ENCODE peak calls at places on chromosomes 4 and X, in ten cellular contexts. One of them, this sample, is unnamed.
A peak's percentile ranks its signal among the peaks of the same experiment; 100 is the strongest.

GRCh38 chrX:10579753-10580060 is 40.7 kb downstream of the MID1 start:
- DNase-seq in HFFc6: no peak
- DNase-seq in endodermal cell: no peak
- DNase-seq in lower lobe of right lung: no peak
- DNase-seq in psoas muscle: no peak
- DNase-seq in pancreas: no peak
- DNase-seq in endothelial cell: no peak
- DNase-seq in thoracic aorta: no peak
- DNase-seq in upper lobe of right lung: no peak
- DNase-seq in CD8-positive, alpha-beta T cell: no peak
- DNase-seq in this sample: no peak

GRCh38 chr4:49000806-49001205 is 14.7 kb downstream of the CWH43 start:
- DNase-seq in HFFc6: no peak
- DNase-seq in endodermal cell: no peak
- DNase-seq in lower lobe of right lung: no peak
- DNase-seq in psoas muscle: no peak
- DNase-seq in pancreas: no peak
- DNase-seq in endothelial cell: no peak
- DNase-seq in thoracic aorta: no peak
- DNase-seq in upper lobe of right lung: no peak
- DNase-seq in CD8-positive, alpha-beta T cell: no peak
- DNase-seq in this sample: no peak

GRCh38 chr4:8280158-8280875 is 10.8 kb downstream of the HTRA3 start:
- DNase-seq in HFFc6: no peak
- DNase-seq in endodermal cell: no peak
- DNase-seq in lower lobe of right lung: no peak
- DNase-seq in psoas muscle: peak; percentile 12
- DNase-seq in pancreas: no peak
- DNase-seq in endothelial cell: no peak
- DNase-seq in thoracic aorta: no peak
- DNase-seq in upper lobe of right lung: no peak
- DNase-seq in CD8-positive, alpha-beta T cell: no peak
- DNase-seq in this sample: no peak

GRCh38 chrX:134948333-134949241 is 42.2 kb upstream of the SMIM10 start:
- DNase-seq in HFFc6: peak; percentile 68
- DNase-seq in endodermal cell: no peak
- DNase-seq in lower lobe of right lung: no peak
- DNase-seq in psoas muscle: no peak
- DNase-seq in pancreas: no peak
- DNase-seq in endothelial cell: no peak
- DNase-seq in thoracic aorta: no peak
- DNase-seq in upper lobe of right lung: no peak
- DNase-seq in CD8-positive, alpha-beta T cell: no peak
- DNase-seq in this sample: no peak

GRCh38 chr4:74311696-74312313 is 3.5 kb downstream of the EPGN start:
- DNase-seq in HFFc6: peak; percentile 62
- DNase-seq in endodermal cell: no peak
- DNase-seq in lower lobe of right lung: no peak
- DNase-seq in psoas muscle: no peak
- DNase-seq in pancreas: no peak
- DNase-seq in endothelial cell: peak; percentile 38
- DNase-seq in thoracic aorta: no peak
- DNase-seq in upper lobe of right lung: no peak
- DNase-seq in CD8-positive, alpha-beta T cell: no peak
- DNase-seq in this sample: peak; percentile 12

GRCh38 chr4:101200561-101200960 is 146.8 kb downstream of the PPP3CA start:
- DNase-seq in HFFc6: peak; percentile 94
- DNase-seq in endodermal cell: no peak
- DNase-seq in lower lobe of right lung: no peak
- DNase-seq in psoas muscle: no peak
- DNase-seq in pancreas: no peak
- DNase-seq in endothelial cell: no peak
- DNase-seq in thoracic aorta: no peak
- DNase-seq in upper lobe of right lung: no peak
- DNase-seq in CD8-positive, alpha-beta T cell: no peak
- DNase-seq in this sample: no peak

GRCh38 chr4:130689182-130689581 is 1593.2 kb downstream of the C4orf33 start:
- DNase-seq in HFFc6: peak; percentile 45
- DNase-seq in endodermal cell: no peak
- DNase-seq in lower lobe of right lung: no peak
- DNase-seq in psoas muscle: no peak
- DNase-seq in pancreas: no peak
- DNase-seq in endothelial cell: no peak
- DNase-seq in thoracic aorta: no peak
- DNase-seq in upper lobe of right lung: no peak
- DNase-seq in CD8-positive, alpha-beta T cell: no peak
- DNase-seq in this sample: no peak

GRCh38 chrX:27463187-27463586 is at the start of gene PPP4R3C:
- DNase-seq in HFFc6: no peak
- DNase-seq in endodermal cell: no peak
- DNase-seq in lower lobe of right lung: no peak
- DNase-seq in psoas muscle: no peak
- DNase-seq in pancreas: no peak
- DNase-seq in endothelial cell: no peak
- DNase-seq in thoracic aorta: no peak
- DNase-seq in upper lobe of right lung: no peak
- DNase-seq in CD8-positive, alpha-beta T cell: no peak
- DNase-seq in this sample: no peak

GRCh38 chr4:145417348-145418130 is 64.1 kb upstream of the SMAD1 start:
- DNase-seq in HFFc6: no peak
- DNase-seq in endodermal cell: no peak
- DNase-seq in lower lobe of right lung: no peak
- DNase-seq in psoas muscle: no peak
- DNase-seq in pancreas: no peak
- DNase-seq in endothelial cell: no peak
- DNase-seq in thoracic aorta: no peak
- DNase-seq in upper lobe of right lung: no peak
- DNase-seq in CD8-positive, alpha-beta T cell: no peak
- DNase-seq in this sample: no peak

GRCh38 chr4:120443111-120443510 is 376.5 kb upstream of the MAD2L1 start:
- DNase-seq in HFFc6: no peak
- DNase-seq in endodermal cell: no peak
- DNase-seq in lower lobe of right lung: no peak
- DNase-seq in psoas muscle: no peak
- DNase-seq in pancreas: no peak
- DNase-seq in endothelial cell: no peak
- DNase-seq in thoracic aorta: no peak
- DNase-seq in upper lobe of right lung: no peak
- DNase-seq in CD8-positive, alpha-beta T cell: no peak
- DNase-seq in this sample: no peak

GRCh38 chr4:107561481-107561880 is 158.6 kb downstream of the PAPSS1 start:
- DNase-seq in HFFc6: no peak
- DNase-seq in endodermal cell: no peak
- DNase-seq in lower lobe of right lung: no peak
- DNase-seq in psoas muscle: no peak
- DNase-seq in pancreas: no peak
- DNase-seq in endothelial cell: no peak
- DNase-seq in thoracic aorta: no peak
- DNase-seq in upper lobe of right lung: no peak
- DNase-seq in CD8-positive, alpha-beta T cell: no peak
- DNase-seq in this sample: no peak

GRCh38 chrX:1535241-1536041 is 1.5 kb downstream of the P2RY8 start:
- DNase-seq in HFFc6: no peak
- DNase-seq in endodermal cell: no peak
- DNase-seq in lower lobe of right lung: no peak
- DNase-seq in psoas muscle: no peak
- DNase-seq in pancreas: no peak
- DNase-seq in endothelial cell: no peak
- DNase-seq in thoracic aorta: no peak
- DNase-seq in upper lobe of right lung: peak; percentile 55
- DNase-seq in CD8-positive, alpha-beta T cell: peak; percentile 64
- DNase-seq in this sample: no peak

GRCh38 chrX:68708503-68709290 is 61.2 kb downstream of the STARD8 start:
- DNase-seq in HFFc6: no peak
- DNase-seq in endodermal cell: peak; percentile 83
- DNase-seq in lower lobe of right lung: no peak
- DNase-seq in psoas muscle: no peak
- DNase-seq in pancreas: no peak
- DNase-seq in endothelial cell: no peak
- DNase-seq in thoracic aorta: no peak
- DNase-seq in upper lobe of right lung: no peak
- DNase-seq in CD8-positive, alpha-beta T cell: no peak
- DNase-seq in this sample: no peak

GRCh38 chr4:133000012-133000411 is 149.1 kb upstream of the PCDH10 start:
- DNase-seq in HFFc6: no peak
- DNase-seq in endodermal cell: no peak
- DNase-seq in lower lobe of right lung: no peak
- DNase-seq in psoas muscle: no peak
- DNase-seq in pancreas: no peak
- DNase-seq in endothelial cell: no peak
- DNase-seq in thoracic aorta: no peak
- DNase-seq in upper lobe of right lung: no peak
- DNase-seq in CD8-positive, alpha-beta T cell: no peak
- DNase-seq in this sample: no peak

GRCh38 chrX:97846718-97847237 is 963.1 kb downstream of the RPA4 start:
- DNase-seq in HFFc6: no peak
- DNase-seq in endodermal cell: no peak
- DNase-seq in lower lobe of right lung: no peak
- DNase-seq in psoas muscle: no peak
- DNase-seq in pancreas: no peak
- DNase-seq in endothelial cell: no peak
- DNase-seq in thoracic aorta: no peak
- DNase-seq in upper lobe of right lung: no peak
- DNase-seq in CD8-positive, alpha-beta T cell: no peak
- DNase-seq in this sample: no peak
- TF ChIP-seq CTCF in HFFc6: no peak
- TF ChIP-seq CTCF in endodermal cell: no peak
- TF ChIP-seq CTCF in lower lobe of right lung: no peak
- TF ChIP-seq CTCF in psoas muscle: no peak
- TF ChIP-seq CTCF in pancreas: no peak
- TF ChIP-seq CTCF in endothelial cell: no peak
- TF ChIP-seq CTCF in thoracic aorta: no peak
- TF ChIP-seq CTCF in upper lobe of right lung: no peak
- TF ChIP-seq CTCF in CD8-positive, alpha-beta T cell: no peak
- TF ChIP-seq CTCF in this sample: no peak

GRCh38 chr4:184907216-184907615 is 81.4 kb upstream of the ACSL1 start:
- DNase-seq in HFFc6: no peak
- DNase-seq in endodermal cell: no peak
- DNase-seq in lower lobe of right lung: no peak
- DNase-seq in psoas muscle: no peak
- DNase-seq in pancreas: no peak
- DNase-seq in endothelial cell: no peak
- DNase-seq in thoracic aorta: no peak
- DNase-seq in upper lobe of right lung: no peak
- DNase-seq in CD8-positive, alpha-beta T cell: no peak
- DNase-seq in this sample: no peak
- TF ChIP-seq CTCF in HFFc6: no peak
- TF ChIP-seq CTCF in endodermal cell: no peak
- TF ChIP-seq CTCF in lower lobe of right lung: no peak
- TF ChIP-seq CTCF in psoas muscle: no peak
- TF ChIP-seq CTCF in pancreas: no peak
- TF ChIP-seq CTCF in endothelial cell: no peak
- TF ChIP-seq CTCF in thoracic aorta: no peak
- TF ChIP-seq CTCF in upper lobe of right lung: no peak
- TF ChIP-seq CTCF in CD8-positive, alpha-beta T cell: no peak
- TF ChIP-seq CTCF in this sample: no peak

GRCh38 chrX:116204947-116205346 is 34.4 kb downstream of the AGTR2 start:
- DNase-seq in HFFc6: no peak
- DNase-seq in endodermal cell: no peak
- DNase-seq in lower lobe of right lung: no peak
- DNase-seq in psoas muscle: no peak
- DNase-seq in pancreas: no peak
- DNase-seq in endothelial cell: peak; percentile 2
- DNase-seq in thoracic aorta: no peak
- DNase-seq in upper lobe of right lung: no peak
- DNase-seq in CD8-positive, alpha-beta T cell: no peak
- DNase-seq in this sample: peak; percentile 8
- TF ChIP-seq CTCF in HFFc6: peak; percentile 64
- TF ChIP-seq CTCF in endodermal cell: peak; percentile 93
- TF ChIP-seq CTCF in lower lobe of right lung: peak; percentile 39
- TF ChIP-seq CTCF in psoas muscle: peak; percentile 53
- TF ChIP-seq CTCF in pancreas: peak; percentile 58
- TF ChIP-seq CTCF in endothelial cell: peak; percentile 67
- TF ChIP-seq CTCF in thoracic aorta: no peak
- TF ChIP-seq CTCF in upper lobe of right lung: peak; percentile 49
- TF ChIP-seq CTCF in CD8-positive, alpha-beta T cell: no peak
- TF ChIP-seq CTCF in this sample: peak; percentile 83

GRCh38 chr4:15002659-15003440 is 569 bp downstream of the CPEB2 start:
- DNase-seq in HFFc6: peak; percentile 76
- DNase-seq in endodermal cell: peak; percentile 87
- DNase-seq in lower lobe of right lung: peak; percentile 90
- DNase-seq in psoas muscle: peak; percentile 78
- DNase-seq in pancreas: peak; percentile 83
- DNase-seq in endothelial cell: peak; percentile 66
- DNase-seq in thoracic aorta: peak; percentile 40
- DNase-seq in upper lobe of right lung: peak; percentile 92
- DNase-seq in CD8-positive, alpha-beta T cell: peak; percentile 89
- DNase-seq in this sample: peak; percentile 70

GRCh38 chr4:15003891-15004700 is 1.8 kb downstream of the CPEB2 start:
- DNase-seq in HFFc6: no peak
- DNase-seq in endodermal cell: peak; percentile 81
- DNase-seq in lower lobe of right lung: peak; percentile 77
- DNase-seq in psoas muscle: peak; percentile 52
- DNase-seq in pancreas: peak; percentile 83
- DNase-seq in endothelial cell: peak; percentile 54
- DNase-seq in thoracic aorta: no peak
- DNase-seq in upper lobe of right lung: peak; percentile 79
- DNase-seq in CD8-positive, alpha-beta T cell: peak; percentile 78
- DNase-seq in this sample: peak; percentile 63

GRCh38 chr4:15003441-15003890 is 1.2 kb downstream of the CPEB2 start:
- DNase-seq in HFFc6: peak; percentile 21
- DNase-seq in endodermal cell: no peak
- DNase-seq in lower lobe of right lung: peak; percentile 79
- DNase-seq in psoas muscle: peak; percentile 69
- DNase-seq in pancreas: peak; percentile 87
- DNase-seq in endothelial cell: no peak
- DNase-seq in thoracic aorta: no peak
- DNase-seq in upper lobe of right lung: peak; percentile 85
- DNase-seq in CD8-positive, alpha-beta T cell: no peak
- DNase-seq in this sample: peak; percentile 67

GRCh38 chr4:15001248-15001824 is 945 bp upstream of the CPEB2 start:
- DNase-seq in HFFc6: peak; percentile 86
- DNase-seq in endodermal cell: peak; percentile 82
- DNase-seq in lower lobe of right lung: peak; percentile 80
- DNase-seq in psoas muscle: peak; percentile 81
- DNase-seq in pancreas: peak; percentile 77
- DNase-seq in endothelial cell: peak; percentile 21
- DNase-seq in thoracic aorta: peak; percentile 69
- DNase-seq in upper lobe of right lung: peak; percentile 88
- DNase-seq in CD8-positive, alpha-beta T cell: peak; percentile 70
- DNase-seq in this sample: peak; percentile 46

DNA sequence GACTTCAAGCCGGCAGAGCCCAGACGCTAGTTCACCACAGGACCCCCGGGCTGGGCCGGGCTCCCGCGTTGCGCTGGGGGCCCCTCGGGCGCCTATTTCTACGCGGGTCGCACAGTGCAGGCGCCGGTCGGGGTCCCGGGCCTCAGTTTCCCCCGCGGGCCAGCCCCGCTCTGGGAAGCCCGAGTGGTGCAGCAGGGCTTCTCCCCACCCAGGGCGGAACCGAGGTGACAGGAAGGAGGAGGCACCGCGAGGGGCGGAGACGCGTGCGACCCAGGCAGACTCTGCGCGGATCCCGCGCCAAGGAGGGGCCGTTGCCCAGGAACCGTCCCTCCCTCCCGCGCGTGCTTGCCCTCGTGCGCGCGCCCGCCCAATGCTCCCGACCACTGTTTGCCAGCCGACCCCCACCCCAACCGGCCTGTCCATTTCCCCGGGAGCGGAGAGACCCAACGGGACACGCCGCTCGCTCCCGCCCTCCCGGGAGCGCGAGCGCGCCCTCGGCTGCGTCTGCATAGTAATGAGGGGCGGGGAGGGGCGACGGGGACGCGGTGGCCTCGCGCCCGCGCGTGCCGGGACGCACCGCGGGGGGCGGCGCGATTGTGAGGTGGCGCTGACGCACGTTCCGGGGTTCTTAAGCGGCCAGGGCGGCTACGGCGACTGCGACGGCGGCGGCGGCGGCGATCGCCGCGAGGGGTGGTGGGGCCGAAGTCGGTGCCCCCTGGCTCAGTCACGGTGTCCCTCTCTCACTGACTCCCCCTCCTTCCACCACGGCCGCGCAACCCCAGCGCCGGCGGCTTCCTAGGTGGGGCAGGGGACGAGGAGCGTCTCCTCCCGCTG is at the start of gene CPEB2:
- DNase-seq in HFFc6: peak; percentile 92
- DNase-seq in endodermal cell: peak; percentile 96
- DNase-seq in lower lobe of right lung: peak; percentile 97
- DNase-seq in psoas muscle: peak; percentile 95
- DNase-seq in pancreas: peak; percentile 97
- DNase-seq in endothelial cell: peak; percentile 96
- DNase-seq in thoracic aorta: peak; percentile 77
- DNase-seq in upper lobe of right lung: peak; percentile 98
- DNase-seq in CD8-positive, alpha-beta T cell: peak; percentile 95
- DNase-seq in this sample: peak; percentile 92
- TF ChIP-seq CTCF in HFFc6: no peak
- TF ChIP-seq CTCF in endodermal cell: no peak
- TF ChIP-seq CTCF in lower lobe of right lung: no peak
- TF ChIP-seq CTCF in psoas muscle: no peak
- TF ChIP-seq CTCF in pancreas: no peak
- TF ChIP-seq CTCF in endothelial cell: no peak
- TF ChIP-seq CTCF in thoracic aorta: no peak
- TF ChIP-seq CTCF in upper lobe of right lung: no peak
- TF ChIP-seq CTCF in CD8-positive, alpha-beta T cell: no peak
- TF ChIP-seq CTCF in this sample: no peak